ENCODE peak calls at places on chromosomes 5 and 9, in four cellular contexts. Y, O, L and F are unnamed samples.

GRCh38 chr5:77181173-77181572 is 29.3 kb upstream of the PDE8B start:
- DNase-seq in O (no peak), Y (no peak), L (no peak), F (no peak)

GRCh38 chr9:32864926-32865325 is 81.6 kb downstream of the TMEM215 start:
- DNase-seq in Y (no peak), L (no peak), O (no peak), F (no peak)

GRCh38 chr9:126975327-126976059 is 60.9 kb downstream of the RALGPS1 start:
- DNase-seq in L (no peak), O (no peak), Y (no peak), F (no peak)

GRCh38 chr5:127254729-127255284 is 35.8 kb upstream of the MEGF10 start:
- DNase-seq in Y (no peak), O (no peak), L (peak), F (no peak)

GRCh38 chr9:31799953-31800609 is 584.4 kb upstream of the ACO1 start:
- DNase-seq in L (peak), O (no peak), Y (peak), F (no peak)

GRCh38 chr9:14417230-14417629 is 103.3 kb upstream of the NFIB start:
- DNase-seq in L (peak), Y (no peak), O (no peak), F (no peak)

GRCh38 chr5:71778678-71779276 is 59.7 kb downstream of the CARTPT start:
- DNase-seq in L (no peak), Y (peak), O (no peak), F (no peak)

GRCh38 chr9:16485155-16485554 is 385.3 kb downstream of the BNC2 start:
- DNase-seq in L (no peak), Y (no peak), O (no peak), F (no peak)

GRCh38 chr5:180130876-180131740 is 59.5 kb upstream of the RNF130 start:
- DNase-seq in L (no peak), O (no peak), Y (no peak), F (peak)

GRCh38 chr9:87290241-87290700 is 207.4 kb upstream of the DAPK1 start:
- DNase-seq in Y (no peak), O (no peak), L (no peak), F (no peak)

GRCh38 chr5:90645024-90645610 is 86.5 kb downstream of the ADGRV1 start:
- DNase-seq in O (no peak), Y (no peak), L (no peak), F (no peak)

GRCh38 chr5:33472805-33473409 is 32.1 kb downstream of the TARS1 start:
- DNase-seq in Y (no peak), L (no peak), O (no peak), F (no peak)

GRCh38 chr5:136132557-136133415 is at the start of gene SMAD5:
- DNase-seq in O (peak), Y (peak), L (peak), F (peak)